ENCODE peak calls at places on chromosomes 1 and 21, in four cellular contexts. V, P, B and R are unnamed samples.

GRCh38 chr1:82517586-82517985 is 716.9 kb downstream of the ADGRL2 start:
- DNase-seq in B (peak), P (peak), V (peak), R (no peak)

GRCh38 chr1:167629681-167630567 is at the start of gene RCSD1:
- DNase-seq in B (no peak), P (no peak), V (peak), R (no peak)

GRCh38 chr1:98077691-98078090 is 156.9 kb upstream of the DPYD start:
- DNase-seq in B (no peak), P (no peak), V (no peak), R (no peak)

GRCh38 chr1:43243299-43243698 is 26.5 kb upstream of the TMEM125 start:
- DNase-seq in P (no peak), V (no peak), B (no peak), R (no peak)

GRCh38 chr21:32978346-32979270 is 47.1 kb upstream of the OLIG2 start:
- DNase-seq in B (no peak), P (peak), V (no peak), R (no peak)

GRCh38 chr1:70727891-70728443 is 316.9 kb downstream of the CTH start:
- DNase-seq in B (no peak), P (no peak), V (no peak), R (no peak)

GRCh38 chr1:226566234-226566633 is 17.7 kb downstream of the STUM start:
- DNase-seq in V (no peak), B (no peak), P (no peak), R (no peak)

GRCh38 chr1:9652379-9653194 is 1.1 kb downstream of the PIK3CD start:
- DNase-seq in V (peak), P (no peak), B (peak), R (no peak)

GRCh38 chr1:39733161-39733560 is 5.5 kb upstream of the PPIE start:
- DNase-seq in B (no peak), P (peak), V (no peak), R (peak)

GRCh38 chr1:159854693-159855192 is 7.7 kb downstream of the VSIG8 start:
- DNase-seq in B (peak), V (peak), P (peak), R (peak)

GRCh38 chr1:35180776-35181374 is 12.1 kb downstream of the SFPQ start:
- DNase-seq in P (no peak), V (no peak), B (peak), R (no peak)

GRCh38 chr1:232473319-232473718 is 156.6 kb downstream of the SIPA1L2 start:
- DNase-seq in B (peak), V (peak), P (no peak), R (no peak)

GRCh38 chr1:185338719-185339622 is 21.9 kb upstream of the IVNS1ABP start:
- DNase-seq in P (no peak), B (no peak), V (peak), R (no peak)

GRCh38 chr21:41660748-41661147 is 106.1 kb downstream of the RIPK4 start:
- DNase-seq in B (no peak), V (no peak), P (no peak), R (no peak)

GRCh38 chr1:157105988-157106812 is 6.6 kb upstream of the ETV3L start:
- DNase-seq in B (peak), V (peak), P (no peak), R (peak)

GRCh38 chr1:155971910-155972809 is 6.2 kb downstream of the ARHGEF2 start:
- DNase-seq in P (peak), B (no peak), V (no peak), R (no peak)

GRCh38 chr1:211814313-211814712 is 16.2 kb downstream of the LPGAT1 start:
- DNase-seq in B (no peak), P (no peak), V (no peak), R (no peak)

GRCh38 chr1:225044258-225044657 is 114.8 kb downstream of the DNAH14 start:
- DNase-seq in V (peak), B (no peak), P (no peak), R (no peak)

GRCh38 chr1:229137274-229137673 is 133.6 kb upstream of the RAB4A start:
- DNase-seq in P (no peak), B (no peak), V (no peak), R (no peak)

GRCh38 chr1:209428241-209428921 is 155.1 kb upstream of the CAMK1G start:
- DNase-seq in V (no peak), P (no peak), B (no peak), R (peak)

GRCh38 chr1:77900687-77901293 is 12.4 kb downstream of the NEXN start:
- DNase-seq in B (peak), V (peak), P (no peak), R (peak)

GRCh38 chr1:172089768-172090510 is 248.6 kb downstream of the DNM3 start:
- DNase-seq in V (peak), B (peak), P (no peak), R (peak)

GRCh38 chr1:198153804-198154203 is 3.0 kb upstream of the NEK7 start:
- DNase-seq in P (no peak), V (peak), B (peak), R (no peak)

GRCh38 chr1:162206749-162207635 is 137.5 kb downstream of the NOS1AP start:
- DNase-seq in V (no peak), P (no peak), B (no peak), R (peak)

GRCh38 chr1:226569879-226570547 is 21.4 kb downstream of the STUM start:
- DNase-seq in B (no peak), V (no peak), P (no peak), R (no peak)

GRCh38 chr1:31670583-31670944 is 25.9 kb upstream of the PEF1 start:
- DNase-seq in V (no peak), P (no peak), B (no peak), R (no peak)
- H3K4me3 ChIP-seq in V (peak), P (peak), B (no peak), R (peak)

GRCh38 chr1:151133339-151133761 is 13.1 kb downstream of the SEMA6C start:
- DNase-seq in P (no peak), V (peak), B (no peak), R (no peak)

GRCh38 chr1:151131832-151132675 is 14.4 kb downstream of the SEMA6C start:
- DNase-seq in B (no peak), V (no peak), P (no peak), R (no peak)

GRCh38 chr1:151134396-151134795 is 12.0 kb downstream of the SEMA6C start:
- DNase-seq in B (no peak), V (no peak), P (no peak), R (no peak)

GRCh38 chr1:151130837-151131586 is 15.4 kb downstream of the SEMA6C start:
- DNase-seq in P (peak), V (peak), B (peak), R (peak)

DNA sequence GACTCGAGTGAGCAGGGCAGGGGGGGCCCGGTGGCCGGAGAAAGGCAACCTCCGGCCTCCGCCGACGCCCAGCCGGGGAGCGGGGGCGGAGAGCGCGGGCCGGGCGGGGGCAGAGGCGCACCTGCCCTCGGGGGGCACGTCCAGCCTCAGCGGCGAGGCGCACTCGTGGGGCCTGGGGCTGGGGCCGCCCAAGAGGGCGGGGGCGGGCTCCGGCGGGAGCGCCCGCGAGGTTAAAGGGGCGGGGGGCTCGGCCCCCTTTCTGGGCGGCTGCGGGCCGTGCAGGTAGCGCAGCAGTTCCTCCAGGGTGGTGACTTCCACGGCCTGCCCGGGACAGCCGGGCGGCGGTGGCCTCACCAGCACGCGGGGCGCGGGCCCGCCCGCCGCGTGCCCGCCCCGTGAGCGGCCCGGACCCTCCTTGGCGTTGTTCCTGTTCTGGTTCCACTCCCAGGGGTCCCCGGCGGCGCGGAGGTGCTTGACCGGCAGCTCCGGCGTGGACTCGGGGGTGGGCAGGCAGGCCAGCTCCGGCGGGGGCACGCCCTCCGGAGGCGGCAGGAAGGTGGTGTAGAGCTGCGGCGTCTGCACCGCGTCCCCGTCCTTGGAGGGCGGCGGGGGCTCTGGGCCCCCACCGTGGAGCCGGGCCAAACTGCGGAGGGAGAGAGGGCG is 13.6 kb downstream of the SEMA6C start:
- DNase-seq in P (no peak), V (no peak), B (no peak), R (no peak)
- H3K4me3 ChIP-seq in P (no peak), V (no peak), B (no peak), R (no peak)

GRCh38 chr1:111594128-111594693 is 25.4 kb upstream of the RAP1A start:
- DNase-seq in V (no peak), P (no peak), B (no peak), R (no peak)
- H3K4me3 ChIP-seq in V (no peak), P (no peak), B (no peak), R (no peak)

GRCh38 chr1:216688127-216688657 is 35.0 kb downstream of the ESRRG start:
- DNase-seq in V (no peak), B (no peak), P (no peak), R (no peak)

GRCh38 chr1:216690593-216690992 is 32.6 kb downstream of the ESRRG start:
- DNase-seq in V (no peak), P (no peak), B (no peak), R (no peak)

GRCh38 chr1:216682694-216683243 is 40.5 kb downstream of the ESRRG start:
- DNase-seq in B (no peak), V (no peak), P (no peak), R (no peak)

GRCh38 chr1:216691710-216692109 is 31.5 kb downstream of the ESRRG start:
- DNase-seq in P (no peak), B (no peak), V (no peak), R (no peak)

GRCh38 chr1:216686860-216687545 is 36.2 kb downstream of the ESRRG start:
- DNase-seq in P (no peak), V (peak), B (no peak), R (peak)
- H3K4me3 ChIP-seq in P (no peak), V (no peak), B (no peak), R (no peak)